ENCODE peak calls at places on chromosome 2, in six cellular contexts. Q is suprapubic skin; D is HT1080; E is HCEC 1CT; T is activated naive CD4-positive, alpha-beta T cell treated with Interleukin-2 at 50 U/mL for 16 hours; A is left cardiac atrium. K is an unnamed sample.

GRCh38 chr2:144041612-144042011 is 478.3 kb downstream of the ZEB2 start:
- DNase-seq in Q (no peak), D (no peak), E (no peak), T (no peak), A (no peak), K (no peak)

GRCh38 chr2:49943944-49944803 is 789.9 kb upstream of the FSHR start:
- DNase-seq in Q (no peak), D (no peak), E (no peak), T (no peak), A (no peak), K (no peak)

GRCh38 chr2:15665067-15665942 is 73.6 kb downstream of the DDX1 start:
- DNase-seq in Q (no peak), D (no peak), E (no peak), T (no peak), A (no peak), K (no peak)

GRCh38 chr2:5932556-5933469 is 240.6 kb downstream of the SOX11 start:
- DNase-seq in Q (no peak), D (no peak), E (no peak), T (no peak), A (peak), K (no peak)

GRCh38 chr2:144703852-144704324 is 184.0 kb upstream of the ZEB2 start:
- DNase-seq in Q (no peak), D (peak), E (peak), T (no peak), A (peak), K (peak)

GRCh38 chr2:10613263-10613662 is 76.5 kb downstream of the NOL10 start:
- DNase-seq in Q (no peak), D (no peak), E (no peak), T (no peak), A (no peak), K (no peak)

GRCh38 chr2:48358982-48359381 is 171.0 kb upstream of the STON1 start:
- DNase-seq in Q (no peak), D (no peak), E (no peak), T (no peak), A (no peak), K (no peak)

GRCh38 chr2:144678741-144679140 is 158.8 kb upstream of the ZEB2 start:
- DNase-seq in Q (no peak), D (no peak), E (no peak), T (no peak), A (no peak), K (no peak)

K was measured in adrenal gland.